ENCODE peak calls at places on chromosome 6, in nine cellular contexts. One of them, this sample, is unnamed.

GRCh38 chr6:112216699-112217551 is 37.4 kb downstream of the LAMA4 start:
- DNase-seq in mucosa of descending colon: no peak
- DNase-seq in GM06990: no peak
- DNase-seq in ascending aorta: no peak
- DNase-seq in tibial nerve: no peak
- DNase-seq in A549: no peak
- DNase-seq in right atrium auricular region: no peak
- DNase-seq in neural progenitor cell: no peak
- DNase-seq in AG04450: peak
- DNase-seq in this sample: no peak

GRCh38 chr6:47483853-47484546 is 6.4 kb downstream of the CD2AP start:
- DNase-seq in mucosa of descending colon: no peak
- DNase-seq in GM06990: no peak
- DNase-seq in ascending aorta: no peak
- DNase-seq in tibial nerve: no peak
- DNase-seq in A549: no peak
- DNase-seq in right atrium auricular region: no peak
- DNase-seq in neural progenitor cell: no peak
- DNase-seq in AG04450: no peak
- DNase-seq in this sample: no peak

GRCh38 chr6:117264487-117265424 is 602 bp upstream of the VGLL2 start:
- DNase-seq in mucosa of descending colon: no peak
- DNase-seq in GM06990: peak
- DNase-seq in ascending aorta: no peak
- DNase-seq in tibial nerve: no peak
- DNase-seq in A549: peak
- DNase-seq in right atrium auricular region: no peak
- DNase-seq in neural progenitor cell: peak
- DNase-seq in AG04450: no peak
- DNase-seq in this sample: no peak

GRCh38 chr6:113306552-113307145 is 550.5 kb upstream of the MARCKS start:
- DNase-seq in mucosa of descending colon: peak
- DNase-seq in GM06990: peak
- DNase-seq in ascending aorta: peak
- DNase-seq in tibial nerve: peak
- DNase-seq in A549: peak
- DNase-seq in right atrium auricular region: peak
- DNase-seq in neural progenitor cell: peak
- DNase-seq in AG04450: no peak
- DNase-seq in this sample: peak

GRCh38 chr6:11128608-11129007 is 17.1 kb upstream of the ERVFRD-1 start:
- DNase-seq in mucosa of descending colon: no peak
- DNase-seq in GM06990: no peak
- DNase-seq in ascending aorta: no peak
- DNase-seq in tibial nerve: no peak
- DNase-seq in A549: no peak
- DNase-seq in right atrium auricular region: no peak
- DNase-seq in neural progenitor cell: no peak
- DNase-seq in AG04450: no peak
- DNase-seq in this sample: no peak

GRCh38 chr6:139800837-139801236 is 426.4 kb upstream of the CITED2 start:
- DNase-seq in mucosa of descending colon: no peak
- DNase-seq in GM06990: no peak
- DNase-seq in ascending aorta: no peak
- DNase-seq in tibial nerve: no peak
- DNase-seq in A549: no peak
- DNase-seq in right atrium auricular region: no peak
- DNase-seq in neural progenitor cell: no peak
- DNase-seq in AG04450: no peak
- DNase-seq in this sample: no peak

GRCh38 chr6:106611030-106611429 is 18.3 kb downstream of the RTN4IP1 start:
- DNase-seq in mucosa of descending colon: no peak
- DNase-seq in GM06990: no peak
- DNase-seq in ascending aorta: no peak
- DNase-seq in tibial nerve: no peak
- DNase-seq in A549: no peak
- DNase-seq in right atrium auricular region: no peak
- DNase-seq in neural progenitor cell: no peak
- DNase-seq in AG04450: no peak
- DNase-seq in this sample: no peak

GRCh38 chr6:16760536-16761468 is at the start of gene ATXN1:
- DNase-seq in mucosa of descending colon: peak
- DNase-seq in GM06990: no peak
- DNase-seq in ascending aorta: peak
- DNase-seq in tibial nerve: peak
- DNase-seq in A549: peak
- DNase-seq in right atrium auricular region: no peak
- DNase-seq in neural progenitor cell: peak
- DNase-seq in AG04450: no peak
- DNase-seq in this sample: no peak

GRCh38 chr6:89216411-89216810 is 747 bp downstream of the GABRR1 start:
- DNase-seq in mucosa of descending colon: no peak
- DNase-seq in GM06990: no peak
- DNase-seq in ascending aorta: no peak
- DNase-seq in tibial nerve: no peak
- DNase-seq in A549: no peak
- DNase-seq in right atrium auricular region: no peak
- DNase-seq in neural progenitor cell: no peak
- DNase-seq in AG04450: no peak
- DNase-seq in this sample: no peak

GRCh38 chr6:154765273-154765672 is 32.1 kb downstream of the SCAF8 start:
- DNase-seq in mucosa of descending colon: no peak
- DNase-seq in GM06990: no peak
- DNase-seq in ascending aorta: no peak
- DNase-seq in tibial nerve: no peak
- DNase-seq in A549: no peak
- DNase-seq in right atrium auricular region: no peak
- DNase-seq in neural progenitor cell: no peak
- DNase-seq in AG04450: no peak
- DNase-seq in this sample: no peak

GRCh38 chr6:82022614-82023102 is 224.9 kb downstream of the IBTK start:
- DNase-seq in mucosa of descending colon: no peak
- DNase-seq in GM06990: no peak
- DNase-seq in ascending aorta: no peak
- DNase-seq in tibial nerve: no peak
- DNase-seq in A549: no peak
- DNase-seq in right atrium auricular region: no peak
- DNase-seq in neural progenitor cell: no peak
- DNase-seq in AG04450: peak
- DNase-seq in this sample: no peak

GRCh38 chr6:141057761-141058160 is 1075.0 kb upstream of the GJE1 start:
- DNase-seq in mucosa of descending colon: no peak
- DNase-seq in GM06990: no peak
- DNase-seq in ascending aorta: no peak
- DNase-seq in tibial nerve: no peak
- DNase-seq in A549: no peak
- DNase-seq in right atrium auricular region: no peak
- DNase-seq in neural progenitor cell: no peak
- DNase-seq in AG04450: no peak
- DNase-seq in this sample: no peak

GRCh38 chr6:72413884-72414283 is 208.0 kb upstream of the KCNQ5 start:
- DNase-seq in mucosa of descending colon: no peak
- DNase-seq in GM06990: no peak
- DNase-seq in ascending aorta: no peak
- DNase-seq in tibial nerve: no peak
- DNase-seq in A549: no peak
- DNase-seq in right atrium auricular region: no peak
- DNase-seq in neural progenitor cell: no peak
- DNase-seq in AG04450: peak
- DNase-seq in this sample: no peak

GRCh38 chr6:19723533-19723932 is 113.6 kb upstream of the ID4 start:
- DNase-seq in mucosa of descending colon: no peak
- DNase-seq in GM06990: no peak
- DNase-seq in ascending aorta: no peak
- DNase-seq in tibial nerve: no peak
- DNase-seq in A549: peak
- DNase-seq in right atrium auricular region: no peak
- DNase-seq in neural progenitor cell: no peak
- DNase-seq in AG04450: peak
- DNase-seq in this sample: no peak

GRCh38 chr6:25981529-25982263 is 19.1 kb downstream of the TRIM38 start:
- DNase-seq in mucosa of descending colon: no peak
- DNase-seq in GM06990: no peak
- DNase-seq in ascending aorta: no peak
- DNase-seq in tibial nerve: no peak
- DNase-seq in A549: no peak
- DNase-seq in right atrium auricular region: no peak
- DNase-seq in neural progenitor cell: no peak
- DNase-seq in AG04450: no peak
- DNase-seq in this sample: no peak

GRCh38 chr6:25984265-25984664 is 21.7 kb downstream of the TRIM38 start:
- DNase-seq in mucosa of descending colon: no peak
- DNase-seq in GM06990: no peak
- DNase-seq in ascending aorta: no peak
- DNase-seq in tibial nerve: no peak
- DNase-seq in A549: no peak
- DNase-seq in right atrium auricular region: no peak
- DNase-seq in neural progenitor cell: no peak
- DNase-seq in AG04450: no peak
- DNase-seq in this sample: no peak

GRCh38 chr6:25975909-25976560 is 13.4 kb downstream of the TRIM38 start:
- DNase-seq in mucosa of descending colon: no peak
- DNase-seq in GM06990: no peak
- DNase-seq in ascending aorta: no peak
- DNase-seq in tibial nerve: no peak
- DNase-seq in A549: no peak
- DNase-seq in right atrium auricular region: no peak
- DNase-seq in neural progenitor cell: no peak
- DNase-seq in AG04450: no peak
- DNase-seq in this sample: no peak

DNA sequence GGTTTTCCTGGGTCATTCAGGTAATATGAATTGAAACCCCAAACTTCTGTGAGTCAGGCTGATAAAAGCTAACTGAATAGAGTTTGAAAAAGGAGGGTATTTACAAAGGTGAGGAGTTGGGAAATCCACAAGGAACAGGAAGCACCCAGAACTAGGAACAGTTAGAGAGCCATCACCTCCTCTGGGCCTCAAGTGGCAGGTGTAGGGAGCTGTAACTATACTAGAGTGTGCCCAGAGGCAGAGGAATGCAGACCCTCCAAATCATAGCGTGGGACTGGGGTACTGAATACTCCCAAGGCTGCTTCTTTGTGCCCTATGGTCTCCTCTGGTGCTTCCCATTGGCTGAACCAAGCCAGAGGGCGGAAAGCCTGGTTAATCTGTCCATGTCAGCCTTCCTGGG is 18.3 kb downstream of the TRIM38 start:
- DNase-seq in mucosa of descending colon: no peak
- DNase-seq in GM06990: no peak
- DNase-seq in ascending aorta: no peak
- DNase-seq in tibial nerve: no peak
- DNase-seq in A549: no peak
- DNase-seq in right atrium auricular region: no peak
- DNase-seq in neural progenitor cell: peak
- DNase-seq in AG04450: no peak
- DNase-seq in this sample: no peak
- TF ChIP-seq CTCF in mucosa of descending colon: no peak
- TF ChIP-seq CTCF in GM06990: no peak
- TF ChIP-seq CTCF in ascending aorta: no peak
- TF ChIP-seq CTCF in tibial nerve: no peak
- TF ChIP-seq CTCF in A549: no peak
- TF ChIP-seq CTCF in right atrium auricular region: no peak
- TF ChIP-seq CTCF in neural progenitor cell: no peak
- TF ChIP-seq CTCF in AG04450: no peak
- TF ChIP-seq CTCF in this sample: no peak

GRCh38 chr6:77620290-77620882 is 32.5 kb upstream of the MEI4 start:
- DNase-seq in mucosa of descending colon: no peak
- DNase-seq in GM06990: no peak
- DNase-seq in ascending aorta: no peak
- DNase-seq in tibial nerve: peak
- DNase-seq in A549: no peak
- DNase-seq in right atrium auricular region: no peak
- DNase-seq in neural progenitor cell: peak
- DNase-seq in AG04450: no peak
- DNase-seq in this sample: no peak
- TF ChIP-seq CTCF in mucosa of descending colon: peak
- TF ChIP-seq CTCF in GM06990: peak
- TF ChIP-seq CTCF in ascending aorta: no peak
- TF ChIP-seq CTCF in tibial nerve: no peak
- TF ChIP-seq CTCF in A549: no peak
- TF ChIP-seq CTCF in right atrium auricular region: peak
- TF ChIP-seq CTCF in neural progenitor cell: peak
- TF ChIP-seq CTCF in AG04450: no peak
- TF ChIP-seq CTCF in this sample: peak

GRCh38 chr6:29424575-29424974 is 9.8 kb downstream of the OR12D1 start:
- DNase-seq in mucosa of descending colon: no peak
- DNase-seq in GM06990: no peak
- DNase-seq in ascending aorta: no peak
- DNase-seq in tibial nerve: no peak
- DNase-seq in A549: no peak
- DNase-seq in right atrium auricular region: no peak
- DNase-seq in neural progenitor cell: no peak
- DNase-seq in AG04450: no peak
- DNase-seq in this sample: no peak

GRCh38 chr6:29425075-29425474 is 10.3 kb downstream of the OR12D1 start:
- DNase-seq in mucosa of descending colon: no peak
- DNase-seq in GM06990: no peak
- DNase-seq in ascending aorta: no peak
- DNase-seq in tibial nerve: no peak
- DNase-seq in A549: no peak
- DNase-seq in right atrium auricular region: no peak
- DNase-seq in neural progenitor cell: no peak
- DNase-seq in AG04450: no peak
- DNase-seq in this sample: no peak

GRCh38 chr6:29424168-29424567 is 9.4 kb downstream of the OR12D1 start:
- DNase-seq in mucosa of descending colon: no peak
- DNase-seq in GM06990: no peak
- DNase-seq in ascending aorta: no peak
- DNase-seq in tibial nerve: no peak
- DNase-seq in A549: no peak
- DNase-seq in right atrium auricular region: no peak
- DNase-seq in neural progenitor cell: no peak
- DNase-seq in AG04450: no peak
- DNase-seq in this sample: no peak

DNA sequence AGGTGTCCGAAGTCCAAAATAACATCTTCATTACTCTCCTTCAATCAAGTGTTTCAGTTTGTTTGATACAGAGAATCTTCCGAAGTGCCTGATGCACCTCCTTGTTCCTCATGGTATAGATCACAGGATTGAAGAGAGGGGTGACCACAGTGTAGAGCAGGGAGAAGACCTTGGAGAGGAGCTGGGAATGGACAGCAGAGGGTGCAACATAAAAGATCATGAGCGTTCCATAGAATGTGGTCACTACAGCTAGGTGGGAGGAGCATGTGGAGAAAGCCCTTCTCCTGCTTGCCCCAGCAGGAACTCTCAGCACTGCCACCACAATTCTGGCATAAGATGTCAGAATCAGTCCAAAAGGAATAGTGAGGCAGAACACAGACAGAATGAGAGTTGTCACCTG is 11.9 kb downstream of the OR12D1 start:
- DNase-seq in mucosa of descending colon: no peak
- DNase-seq in GM06990: no peak
- DNase-seq in ascending aorta: no peak
- DNase-seq in tibial nerve: no peak
- DNase-seq in A549: no peak
- DNase-seq in right atrium auricular region: no peak
- DNase-seq in neural progenitor cell: no peak
- DNase-seq in AG04450: no peak
- DNase-seq in this sample: no peak
- TF ChIP-seq CTCF in mucosa of descending colon: no peak
- TF ChIP-seq CTCF in GM06990: no peak
- TF ChIP-seq CTCF in ascending aorta: no peak
- TF ChIP-seq CTCF in tibial nerve: no peak
- TF ChIP-seq CTCF in A549: no peak
- TF ChIP-seq CTCF in right atrium auricular region: no peak
- TF ChIP-seq CTCF in neural progenitor cell: no peak
- TF ChIP-seq CTCF in AG04450: no peak
- TF ChIP-seq CTCF in this sample: no peak

GRCh38 chr6:50840814-50841192 is 22.1 kb downstream of the TFAP2B start:
- DNase-seq in mucosa of descending colon: no peak
- DNase-seq in GM06990: no peak
- DNase-seq in ascending aorta: no peak
- DNase-seq in tibial nerve: no peak
- DNase-seq in A549: no peak
- DNase-seq in right atrium auricular region: no peak
- DNase-seq in neural progenitor cell: peak
- DNase-seq in AG04450: no peak
- DNase-seq in this sample: no peak
- TF ChIP-seq CTCF in mucosa of descending colon: no peak
- TF ChIP-seq CTCF in GM06990: no peak
- TF ChIP-seq CTCF in ascending aorta: no peak
- TF ChIP-seq CTCF in tibial nerve: no peak
- TF ChIP-seq CTCF in A549: no peak
- TF ChIP-seq CTCF in right atrium auricular region: no peak
- TF ChIP-seq CTCF in neural progenitor cell: peak
- TF ChIP-seq CTCF in AG04450: no peak
- TF ChIP-seq CTCF in this sample: no peak